ENCODE peak calls at places on chromosomes 2 and 18, in five cellular contexts. One of them, this sample, is unnamed.

GRCh38 chr2:224520064-224520463 is 65.1 kb downstream of the CUL3 start:
- DNase-seq in CD8-positive, alpha-beta T cell: peak; percentile 33
- DNase-seq in hepatocyte: no peak
- DNase-seq in sigmoid colon: no peak
- DNase-seq in GM23248: peak; percentile 76
- DNase-seq in this sample: no peak

GRCh38 chr2:26561376-26561775 is 79.8 kb downstream of the CIB4 start:
- DNase-seq in CD8-positive, alpha-beta T cell: no peak
- DNase-seq in GM23248: no peak
- DNase-seq in sigmoid colon: peak; percentile 20
- DNase-seq in hepatocyte: no peak
- DNase-seq in this sample: no peak

GRCh38 chr2:27915191-27915590 is 24.7 kb downstream of the BABAM2 start:
- DNase-seq in CD8-positive, alpha-beta T cell: no peak
- DNase-seq in GM23248: no peak
- DNase-seq in sigmoid colon: peak; percentile 72
- DNase-seq in hepatocyte: no peak
- DNase-seq in this sample: no peak

GRCh38 chr2:233422050-233422639 is 67.9 kb downstream of the DGKD start:
- DNase-seq in sigmoid colon: no peak
- DNase-seq in hepatocyte: peak; percentile 88
- DNase-seq in GM23248: no peak
- DNase-seq in CD8-positive, alpha-beta T cell: peak; percentile 74
- DNase-seq in this sample: peak; percentile 99

GRCh38 chr2:159713691-159714585 is 1.6 kb downstream of the MARCHF7 start:
- DNase-seq in hepatocyte: no peak
- DNase-seq in sigmoid colon: no peak
- DNase-seq in GM23248: peak; percentile 84
- DNase-seq in CD8-positive, alpha-beta T cell: no peak
- DNase-seq in this sample: peak; percentile 30

GRCh38 chr2:174263989-174264388 is 15.7 kb upstream of the OLA1 start:
- DNase-seq in CD8-positive, alpha-beta T cell: no peak
- DNase-seq in sigmoid colon: no peak
- DNase-seq in GM23248: peak; percentile 80
- DNase-seq in hepatocyte: peak; percentile 19
- DNase-seq in this sample: no peak

GRCh38 chr2:109206569-109207145 is 77.7 kb downstream of the SH3RF3 start:
- DNase-seq in sigmoid colon: no peak
- DNase-seq in hepatocyte: no peak
- DNase-seq in GM23248: no peak
- DNase-seq in CD8-positive, alpha-beta T cell: no peak
- DNase-seq in this sample: no peak

GRCh38 chr2:158321264-158321663 is 135.3 kb downstream of the CCDC148 start:
- DNase-seq in hepatocyte: no peak
- DNase-seq in sigmoid colon: no peak
- DNase-seq in GM23248: peak; percentile 23
- DNase-seq in CD8-positive, alpha-beta T cell: no peak
- DNase-seq in this sample: peak; percentile 5

GRCh38 chr2:154836622-154837021 is 138.1 kb downstream of the KCNJ3 start:
- DNase-seq in sigmoid colon: no peak
- DNase-seq in hepatocyte: no peak
- DNase-seq in GM23248: no peak
- DNase-seq in CD8-positive, alpha-beta T cell: no peak
- DNase-seq in this sample: no peak

GRCh38 chr18:79803611-79804051 is 5.9 kb downstream of the KCNG2 start:
- DNase-seq in GM23248: no peak
- DNase-seq in CD8-positive, alpha-beta T cell: no peak
- DNase-seq in hepatocyte: no peak
- DNase-seq in sigmoid colon: peak; percentile 53
- DNase-seq in this sample: no peak

GRCh38 chr2:46366675-46367067 is 69.5 kb downstream of the EPAS1 start:
- DNase-seq in hepatocyte: no peak
- DNase-seq in GM23248: no peak
- DNase-seq in sigmoid colon: no peak
- DNase-seq in CD8-positive, alpha-beta T cell: no peak
- DNase-seq in this sample: no peak

GRCh38 chr2:219462349-219462748 is 27.7 kb downstream of the SPEG start:
- DNase-seq in sigmoid colon: no peak
- DNase-seq in hepatocyte: no peak
- DNase-seq in CD8-positive, alpha-beta T cell: no peak
- DNase-seq in GM23248: no peak
- DNase-seq in this sample: no peak

GRCh38 chr2:219459460-219460311 is 25.0 kb downstream of the SPEG start:
- DNase-seq in GM23248: peak; percentile 77
- DNase-seq in sigmoid colon: peak; percentile 88
- DNase-seq in hepatocyte: peak; percentile 75
- DNase-seq in CD8-positive, alpha-beta T cell: peak; percentile 41
- DNase-seq in this sample: peak; percentile 30

GRCh38 chr2:219461061-219461514 is 26.4 kb downstream of the SPEG start:
- DNase-seq in hepatocyte: peak; percentile 40
- DNase-seq in GM23248: no peak
- DNase-seq in sigmoid colon: peak; percentile 89
- DNase-seq in CD8-positive, alpha-beta T cell: no peak
- DNase-seq in this sample: no peak

GRCh38 chr2:219460424-219460926 is 25.8 kb downstream of the SPEG start:
- DNase-seq in sigmoid colon: peak; percentile 97
- DNase-seq in CD8-positive, alpha-beta T cell: no peak
- DNase-seq in hepatocyte: peak; percentile 87
- DNase-seq in GM23248: peak; percentile 40
- DNase-seq in this sample: no peak

GRCh38 chr2:219461669-219462068 is 27.0 kb downstream of the SPEG start:
- DNase-seq in CD8-positive, alpha-beta T cell: no peak
- DNase-seq in sigmoid colon: no peak
- DNase-seq in hepatocyte: no peak
- DNase-seq in GM23248: no peak
- DNase-seq in this sample: no peak
- H3K4me1 ChIP-seq in CD8-positive, alpha-beta T cell: no peaks in the 10 kb centered on the region
- H3K4me1 ChIP-seq in sigmoid colon: peaks cover 98% of the 10 kb centered on the region
- H3K4me1 ChIP-seq in hepatocyte: peaks cover 22% of the 10 kb centered on the region
- H3K4me1 ChIP-seq in GM23248: peaks cover 18% of the 10 kb centered on the region
- H3K4me1 ChIP-seq in this sample: no peaks in the 10 kb centered on the region

GRCh38 chr18:22179631-22180030 is 10.2 kb downstream of the GATA6 start:
- DNase-seq in GM23248: no peak
- DNase-seq in sigmoid colon: no peak
- DNase-seq in CD8-positive, alpha-beta T cell: no peak
- DNase-seq in hepatocyte: no peak
- DNase-seq in this sample: no peak

GRCh38 chr18:22183647-22184161 is 14.3 kb downstream of the GATA6 start:
- DNase-seq in GM23248: no peak
- DNase-seq in sigmoid colon: no peak
- DNase-seq in hepatocyte: no peak
- DNase-seq in CD8-positive, alpha-beta T cell: no peak
- DNase-seq in this sample: no peak

GRCh38 chr18:22182884-22183610 is 13.7 kb downstream of the GATA6 start:
- DNase-seq in GM23248: no peak
- DNase-seq in hepatocyte: no peak
- DNase-seq in sigmoid colon: no peak
- DNase-seq in CD8-positive, alpha-beta T cell: no peak
- DNase-seq in this sample: no peak

GRCh38 chr18:22179174-22179573 is 9.8 kb downstream of the GATA6 start:
- DNase-seq in CD8-positive, alpha-beta T cell: no peak
- DNase-seq in GM23248: no peak
- DNase-seq in sigmoid colon: no peak
- DNase-seq in hepatocyte: peak; percentile 55
- DNase-seq in this sample: peak; percentile 93

DNA sequence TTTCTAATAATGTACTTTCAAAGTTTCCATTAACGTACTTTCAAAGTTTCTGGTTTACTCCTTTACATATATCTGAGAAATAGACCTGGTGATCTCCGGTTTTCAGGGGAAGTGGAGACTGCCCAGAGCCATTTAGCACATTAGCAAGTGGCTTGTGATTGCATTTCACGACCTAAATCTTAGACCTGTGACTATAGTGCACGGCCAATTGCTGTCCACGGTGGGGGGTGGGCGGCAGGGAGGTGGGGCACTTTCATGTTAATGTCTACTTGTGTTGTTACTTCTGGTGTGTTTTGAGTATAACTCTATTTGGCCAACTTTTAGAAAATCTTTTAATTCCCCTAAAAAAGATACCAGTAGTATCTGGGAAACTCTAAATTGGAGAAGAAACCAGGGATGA is 11.3 kb downstream of the GATA6 start:
- DNase-seq in sigmoid colon: no peak
- DNase-seq in hepatocyte: no peak
- DNase-seq in GM23248: no peak
- DNase-seq in CD8-positive, alpha-beta T cell: no peak
- DNase-seq in this sample: no peak
- H3K27me3 ChIP-seq in sigmoid colon: peaks cover 8% of the 10 kb centered on the region
- H3K27me3 ChIP-seq in hepatocyte: no peaks in the 10 kb centered on the region
- H3K27me3 ChIP-seq in GM23248: no peaks in the 10 kb centered on the region
- H3K27me3 ChIP-seq in CD8-positive, alpha-beta T cell: peaks cover 7% of the 10 kb centered on the region
- H3K27me3 ChIP-seq in this sample: peaks cover 7% of the 10 kb centered on the region

GRCh38 chr18:34660572-34660971 is 49.5 kb upstream of the DTNA start:
- DNase-seq in GM23248: no peak
- DNase-seq in CD8-positive, alpha-beta T cell: no peak
- DNase-seq in hepatocyte: no peak
- DNase-seq in sigmoid colon: no peak
- DNase-seq in this sample: no peak
- H3K4me1 ChIP-seq in GM23248: peaks cover 30% of the 10 kb centered on the region
- H3K4me1 ChIP-seq in CD8-positive, alpha-beta T cell: no peaks in the 10 kb centered on the region
- H3K4me1 ChIP-seq in hepatocyte: peaks cover 12% of the 10 kb centered on the region
- H3K4me1 ChIP-seq in sigmoid colon: peaks cover 34% of the 10 kb centered on the region
- H3K4me1 ChIP-seq in this sample: peaks cover 2% of the 10 kb centered on the region

GRCh38 chr2:169362346-169363026 is at the start of gene LRP2:
- DNase-seq in GM23248: peak; percentile 19
- DNase-seq in CD8-positive, alpha-beta T cell: no peak
- DNase-seq in hepatocyte: peak; percentile 39
- DNase-seq in sigmoid colon: no peak
- DNase-seq in this sample: peak; percentile 32
- H3K27me3 ChIP-seq in GM23248: peaks cover 48% of the 10 kb centered on the region
- H3K27me3 ChIP-seq in CD8-positive, alpha-beta T cell: peaks cover 5% of the 10 kb centered on the region
- H3K27me3 ChIP-seq in hepatocyte: peaks cover 30% of the 10 kb centered on the region
- H3K27me3 ChIP-seq in sigmoid colon: peaks cover 10% of the 10 kb centered on the region
- H3K27me3 ChIP-seq in this sample: peaks cover 37% of the 10 kb centered on the region

DNA sequence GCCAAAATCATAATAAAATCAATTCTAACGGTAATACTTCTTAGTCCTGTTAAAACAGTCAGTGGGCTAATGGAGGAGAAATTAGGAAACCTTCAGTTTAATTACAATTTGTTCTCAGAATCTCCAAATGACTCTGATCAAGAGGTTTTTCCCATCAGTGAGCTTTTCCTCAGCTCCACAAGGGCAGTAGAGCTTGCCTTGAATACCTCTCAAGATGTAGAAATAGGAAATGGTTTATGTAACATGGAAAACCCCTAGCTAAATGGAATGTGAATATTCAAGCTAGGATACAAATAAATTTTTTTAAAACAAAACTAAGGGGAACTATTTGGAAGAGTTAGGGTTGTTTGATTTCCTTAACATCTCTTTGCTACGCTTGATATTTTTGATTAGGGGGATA is 87.5 kb downstream of the PLEKHM3 start:
- DNase-seq in CD8-positive, alpha-beta T cell: no peak
- DNase-seq in hepatocyte: no peak
- DNase-seq in GM23248: no peak
- DNase-seq in sigmoid colon: no peak
- DNase-seq in this sample: no peak
- H3K4me1 ChIP-seq in CD8-positive, alpha-beta T cell: no peaks in the 10 kb centered on the region
- H3K4me1 ChIP-seq in hepatocyte: peaks cover 21% of the 10 kb centered on the region
- H3K4me1 ChIP-seq in GM23248: no peaks in the 10 kb centered on the region
- H3K4me1 ChIP-seq in sigmoid colon: peaks cover 37% of the 10 kb centered on the region
- H3K4me1 ChIP-seq in this sample: no peaks in the 10 kb centered on the region

DNA sequence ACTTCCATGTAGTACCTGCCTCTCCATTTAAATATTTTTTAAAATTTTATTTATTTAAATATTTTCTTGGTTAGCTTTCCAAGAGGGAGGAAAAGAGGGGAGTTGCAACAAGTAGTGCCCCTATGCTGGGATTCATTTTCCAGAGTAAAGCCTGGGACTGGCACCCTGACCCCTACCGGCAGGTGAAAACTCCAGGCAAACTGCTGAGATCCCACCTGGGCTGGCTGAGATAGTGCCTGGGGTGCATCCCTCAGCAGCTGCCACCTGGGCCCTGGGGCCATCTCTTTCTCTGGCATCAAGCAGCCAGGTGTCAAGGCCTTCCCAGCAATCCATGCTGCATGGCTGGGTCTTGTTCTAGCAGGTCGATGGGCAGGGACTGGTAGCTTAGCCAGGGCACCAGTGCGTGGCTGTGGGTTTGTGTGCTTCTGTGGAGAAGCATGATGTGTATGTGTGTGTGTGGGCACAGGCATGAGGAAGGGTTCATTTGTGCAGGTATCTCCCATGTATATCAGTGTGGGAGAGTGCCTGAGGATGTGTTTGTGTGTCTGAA is 6.5 kb downstream of the SIX2 start:
- DNase-seq in CD8-positive, alpha-beta T cell: no peak
- DNase-seq in GM23248: no peak
- DNase-seq in hepatocyte: no peak
- DNase-seq in sigmoid colon: no peak
- DNase-seq in this sample: no peak
- H3K27me3 ChIP-seq in CD8-positive, alpha-beta T cell: peaks cover 34% of the 10 kb centered on the region
- H3K27me3 ChIP-seq in GM23248: peaks cover 74% of the 10 kb centered on the region
- H3K27me3 ChIP-seq in hepatocyte: peaks cover 100% of the 10 kb centered on the region
- H3K27me3 ChIP-seq in sigmoid colon: peaks cover 73% of the 10 kb centered on the region
- H3K27me3 ChIP-seq in this sample: peaks cover 18% of the 10 kb centered on the region

DNA sequence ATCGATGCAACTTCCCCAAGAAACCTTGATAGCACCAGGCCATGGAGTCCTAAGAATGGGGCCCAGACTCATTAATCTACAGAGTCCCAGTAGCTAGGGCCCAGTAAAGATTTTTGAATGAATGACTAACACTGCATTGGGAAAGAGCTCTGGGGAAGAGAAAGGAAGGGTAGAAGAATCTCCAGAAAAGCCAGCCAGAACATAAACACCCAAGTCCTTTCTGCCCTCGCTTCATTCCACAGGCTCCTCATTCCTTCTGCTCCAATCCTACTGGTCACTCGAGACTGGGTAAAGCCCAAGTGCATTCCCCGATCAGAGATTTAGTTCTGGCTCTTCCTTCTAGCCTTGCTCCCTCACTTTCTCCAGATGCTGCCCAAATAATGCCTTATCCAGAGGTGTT is 44.3 kb downstream of the CYRIA start:
- DNase-seq in hepatocyte: no peak
- DNase-seq in GM23248: peak; percentile 12
- DNase-seq in CD8-positive, alpha-beta T cell: no peak
- DNase-seq in sigmoid colon: no peak
- DNase-seq in this sample: no peak
- H3K4me1 ChIP-seq in hepatocyte: no peaks in the 10 kb centered on the region
- H3K4me1 ChIP-seq in GM23248: no peaks in the 10 kb centered on the region
- H3K4me1 ChIP-seq in CD8-positive, alpha-beta T cell: no peaks in the 10 kb centered on the region
- H3K4me1 ChIP-seq in sigmoid colon: peaks cover 30% of the 10 kb centered on the region
- H3K4me1 ChIP-seq in this sample: peaks cover 4% of the 10 kb centered on the region

GRCh38 chr2:218867900-218868299 is 8.3 kb downstream of the WNT6 start:
- DNase-seq in CD8-positive, alpha-beta T cell: no peak
- DNase-seq in hepatocyte: peak; percentile 13
- DNase-seq in sigmoid colon: no peak
- DNase-seq in GM23248: no peak
- DNase-seq in this sample: no peak

GRCh38 chr2:218863021-218863520 is 3.5 kb downstream of the WNT6 start:
- DNase-seq in hepatocyte: no peak
- DNase-seq in CD8-positive, alpha-beta T cell: no peak
- DNase-seq in GM23248: no peak
- DNase-seq in sigmoid colon: no peak
- DNase-seq in this sample: no peak

GRCh38 chr2:218861645-218862318 is 2.2 kb downstream of the WNT6 start:
- DNase-seq in GM23248: no peak
- DNase-seq in CD8-positive, alpha-beta T cell: no peak
- DNase-seq in sigmoid colon: peak; percentile 42
- DNase-seq in hepatocyte: no peak
- DNase-seq in this sample: no peak

GRCh38 chr2:218865999-218866398 is 6.4 kb downstream of the WNT6 start:
- DNase-seq in GM23248: no peak
- DNase-seq in sigmoid colon: no peak
- DNase-seq in CD8-positive, alpha-beta T cell: no peak
- DNase-seq in hepatocyte: peak; percentile 8
- DNase-seq in this sample: no peak

GRCh38 chr2:218865396-218865795 is 5.8 kb downstream of the WNT6 start:
- DNase-seq in sigmoid colon: no peak
- DNase-seq in hepatocyte: no peak
- DNase-seq in GM23248: no peak
- DNase-seq in CD8-positive, alpha-beta T cell: no peak
- DNase-seq in this sample: no peak
- H3K27me3 ChIP-seq in sigmoid colon: peaks cover 16% of the 10 kb centered on the region
- H3K27me3 ChIP-seq in hepatocyte: peaks cover 72% of the 10 kb centered on the region
- H3K27me3 ChIP-seq in GM23248: peaks cover 72% of the 10 kb centered on the region
- H3K27me3 ChIP-seq in CD8-positive, alpha-beta T cell: peaks cover 20% of the 10 kb centered on the region
- H3K27me3 ChIP-seq in this sample: peaks cover 37% of the 10 kb centered on the region